ENCODE peak calls at places on chromosomes 12 and 14, in six cellular contexts. R is T-cell, C is HT-29, Y is GM23248, V is NCI-H226, T is endothelial cell. Q is an unnamed sample.

GRCh38 chr12:6532051-6532926 is 2.0 kb upstream of the GAPDH start:
- DNase-seq in Y (peak; percentile 100), C (peak; percentile 86), R (peak; percentile 79), V (peak; percentile 98), T (no peak), Q (peak; percentile 76)

GRCh38 chr14:99537399-99537798 is 56.2 kb downstream of the CCNK start:
- DNase-seq in V (peak; percentile 96), Y (peak; percentile 89), R (no peak), C (peak; percentile 64), T (no peak), Q (no peak)

GRCh38 chr14:34633697-34634096 is 3.7 kb upstream of the SNX6 start:
- DNase-seq in T (no peak), Y (no peak), R (no peak), V (no peak), C (no peak), Q (no peak)

GRCh38 chr12:63967781-63968180 is 123.3 kb downstream of the SRGAP1 start:
- DNase-seq in Y (peak; percentile 75), R (no peak), V (peak; percentile 29), T (no peak), C (no peak), Q (no peak)

GRCh38 chr12:107651867-107652449 is 33.6 kb upstream of the PWP1 start:
- DNase-seq in T (no peak), R (no peak), V (no peak), C (no peak), Y (no peak), Q (no peak)

GRCh38 chr14:77086017-77086727 is 11.9 kb upstream of the CIPC start:
- DNase-seq in C (peak; percentile 51), Y (peak; percentile 47), V (peak; percentile 57), T (no peak), R (no peak), Q (no peak)

GRCh38 chr14:98704441-98704840 is 567.6 kb downstream of the BCL11B start:
- DNase-seq in Y (no peak), V (no peak), R (peak; percentile 53), T (no peak), C (no peak), Q (no peak)

GRCh38 chr12:67716817-67717216 is 68.3 kb downstream of the DYRK2 start:
- DNase-seq in R (no peak), T (no peak), C (no peak), Y (peak; percentile 74), V (peak; percentile 20), Q (no peak)